ENCODE peak calls at places on chromosome 20, in eight cellular contexts. P is sigmoid colon, K is suprapubic skin, E is K562, R is prostate gland, D is spleen, I is H1, U is HCT116. T is an unnamed sample.
A peak's percentile ranks its signal among the peaks of the same experiment; 100 is the strongest.

GRCh38 chr20:48769111-48769879 is 58.5 kb downstream of the PREX1 start:
- DNase-seq in P (no peak), K (peak; percentile 50), E (peak; percentile 35), R (no peak), D (peak; percentile 88), I (no peak), U (no peak), T (no peak)

GRCh38 chr20:38180781-38181180 is 15.7 kb upstream of the TGM2 start:
- DNase-seq in P (peak; percentile 13), K (no peak), E (no peak), R (no peak), D (no peak), I (no peak), U (no peak), T (no peak)

GRCh38 chr20:45174434-45175364 is at the start of gene PI3:
- DNase-seq in P (no peak), K (no peak), E (no peak), R (no peak), D (no peak), I (no peak), U (no peak), T (peak; percentile 85)

GRCh38 chr20:35575958-35576357 is 34.1 kb downstream of the ERGIC3 start:
- DNase-seq in P (no peak), K (no peak), E (no peak), R (no peak), D (no peak), I (no peak), U (no peak), T (peak; percentile 90)

GRCh38 chr20:23141450-23142161 is 55.5 kb upstream of the CD93 start:
- DNase-seq in P (peak; percentile 19), K (no peak), E (no peak), R (no peak), D (no peak), I (no peak), U (no peak), T (no peak)

GRCh38 chr20:24867556-24867955 is 81.5 kb upstream of the CST7 start:
- DNase-seq in P (no peak), K (no peak), E (no peak), R (no peak), D (no peak), I (no peak), U (no peak), T (no peak)

GRCh38 chr20:38222231-38222922 is 38.2 kb downstream of the KIAA1755 start:
- DNase-seq in P (peak; percentile 75), K (peak; percentile 76), E (peak; percentile 81), R (peak; percentile 37), D (peak; percentile 83), I (peak; percentile 96), U (peak; percentile 36), T (peak; percentile 65)

GRCh38 chr20:15895126-15895525 is 678.1 kb downstream of the KIF16B start:
- DNase-seq in P (no peak), K (no peak), E (no peak), R (no peak), D (no peak), I (no peak), U (no peak), T (no peak)

GRCh38 chr20:53220482-53221307 is 248.5 kb downstream of the TSHZ2 start:
- DNase-seq in P (no peak), K (no peak), E (no peak), R (no peak), D (no peak), I (no peak), U (no peak), T (no peak)

GRCh38 chr20:11792229-11792953 is 125.3 kb upstream of the BTBD3 start:
- DNase-seq in P (no peak), K (no peak), E (no peak), R (no peak), D (no peak), I (no peak), U (no peak), T (no peak)

GRCh38 chr20:35699914-35700624 is 864 bp downstream of the ROMO1 start:
- DNase-seq in P (peak; percentile 11), K (no peak), E (no peak), R (no peak), D (no peak), I (no peak), U (no peak), T (no peak)

GRCh38 chr20:37789408-37789807 is 95.6 kb downstream of the CTNNBL1 start:
- DNase-seq in P (no peak), K (no peak), E (no peak), R (no peak), D (no peak), I (no peak), U (no peak), T (no peak)

GRCh38 chr20:17641520-17641964 is 40.5 kb downstream of the RRBP1 start:
- DNase-seq in P (no peak), K (no peak), E (no peak), R (no peak), D (no peak), I (no peak), U (no peak), T (no peak)

GRCh38 chr20:8693709-8694108 is 375.2 kb upstream of the PLCB4 start:
- DNase-seq in P (no peak), K (no peak), E (no peak), R (no peak), D (no peak), I (no peak), U (no peak), T (no peak)

GRCh38 chr20:43728686-43729255 is 2.0 kb upstream of the GTSF1L start:
- DNase-seq in P (no peak), K (no peak), E (no peak), R (no peak), D (no peak), I (no peak), U (no peak), T (no peak)

DNA sequence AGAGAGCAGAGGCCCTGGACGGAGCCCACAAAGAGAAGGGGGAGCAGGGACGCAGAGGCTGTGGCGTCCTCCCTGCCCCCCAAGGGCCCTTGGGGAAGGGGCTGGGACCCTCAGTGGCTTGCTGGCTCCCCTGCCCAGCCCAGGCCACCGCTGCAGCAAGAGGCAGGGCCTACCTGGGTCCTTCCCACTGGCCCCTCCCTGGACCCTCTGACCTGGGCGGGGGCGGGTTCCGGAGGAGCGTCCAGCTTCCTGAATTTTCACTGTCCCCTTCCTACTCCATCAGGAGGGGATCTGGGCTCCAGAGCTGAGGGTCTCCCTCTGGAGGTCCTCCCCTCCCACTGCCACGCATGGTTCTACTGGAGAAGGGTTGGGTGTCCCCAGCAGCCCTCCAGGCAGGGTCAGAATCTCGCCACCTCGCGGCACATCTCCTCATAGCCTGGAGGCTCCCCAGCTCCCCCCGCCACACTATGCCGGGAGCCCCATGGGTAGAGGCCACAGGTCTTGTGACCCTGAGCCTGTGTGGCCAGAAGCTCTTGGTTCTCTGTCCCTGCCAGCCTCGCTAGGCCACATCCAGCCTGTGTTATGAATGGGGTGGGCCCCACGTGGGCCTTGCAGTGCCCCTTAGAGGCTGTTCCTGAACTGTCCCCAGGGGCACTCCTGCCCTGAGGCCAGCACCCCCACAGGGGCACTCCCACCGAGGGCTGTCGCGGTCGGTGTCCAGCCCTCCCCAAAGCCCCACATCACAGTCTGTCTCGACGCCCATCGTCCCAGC is 1.0 kb upstream of the SOX18 start:
- DNase-seq in P (no peak), K (no peak), E (peak; percentile 69), R (no peak), D (no peak), I (no peak), U (no peak), T (no peak)
- H3K4me1 ChIP-seq in P (peaks cover 21% of the 10 kb centered on the region), K (peaks cover 44% of the 10 kb centered on the region), E (peaks cover 86% of the 10 kb centered on the region), R (peaks cover 3% of the 10 kb centered on the region), D (peaks cover 48% of the 10 kb centered on the region), I (no peaks in the 10 kb centered on the region), U (peaks cover 22% of the 10 kb centered on the region), T (no peaks in the 10 kb centered on the region)

GRCh38 chr20:4869290-4870193 is 131.8 kb downstream of the SLC23A2 start:
- DNase-seq in P (no peak), K (no peak), E (no peak), R (peak; percentile 66), D (no peak), I (no peak), U (no peak), T (peak; percentile 20)
- TF ChIP-seq POLR2AphosphoS5 in P (no peak), K (no peak), E (no peak), R (peak; percentile 71), D (peak; percentile 27), I (no peak), U (no peak), T (peak; percentile 18)

DNA sequence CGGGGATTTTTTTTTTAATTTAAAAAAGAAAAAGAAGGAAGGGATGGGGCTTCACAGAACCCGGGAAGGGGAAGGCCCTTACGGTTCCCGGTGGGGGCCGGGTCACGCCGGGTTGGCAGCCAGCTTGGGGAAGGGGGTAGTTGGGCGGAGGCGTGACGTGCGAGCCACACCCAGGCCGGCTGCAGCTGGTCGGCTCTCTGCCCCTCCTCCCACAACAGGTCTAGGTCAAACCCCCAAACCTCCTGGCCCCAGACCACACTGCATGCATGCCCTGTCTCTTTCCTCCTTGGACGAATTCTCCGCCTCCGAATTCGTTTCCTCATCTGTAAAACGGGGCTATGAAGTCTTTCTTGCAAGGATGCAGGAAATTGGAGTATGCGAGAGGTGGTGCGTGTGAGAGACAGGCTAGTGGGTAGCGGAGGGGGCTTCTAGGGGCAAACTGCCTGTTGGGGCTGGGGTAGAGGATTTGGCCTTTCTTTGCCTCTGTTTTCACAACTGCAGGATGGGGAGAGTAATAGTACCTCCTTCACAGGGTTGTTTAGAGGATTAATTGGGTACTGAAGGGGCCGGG is 835 bp downstream of the HCK start:
- DNase-seq in P (peak; percentile 80), K (peak; percentile 75), E (no peak), R (no peak), D (peak; percentile 96), I (peak; percentile 70), U (no peak), T (peak; percentile 55)
- TF ChIP-seq POLR2A in P (no peak), K (no peak), E (no peak), R (no peak), D (peak; percentile 14), I (no peak), U (no peak), T (no peak)

GRCh38 chr20:47263502-47264084 is 92.9 kb downstream of the ZMYND8 start:
- DNase-seq in P (peak; percentile 68), K (no peak), E (no peak), R (no peak), D (no peak), I (no peak), U (no peak), T (no peak)
- H3K4me1 ChIP-seq in P (no peaks in the 10 kb centered on the region), K (peaks cover 14% of the 10 kb centered on the region), E (no peaks in the 10 kb centered on the region), R (no peaks in the 10 kb centered on the region), D (peaks cover 35% of the 10 kb centered on the region), I (no peaks in the 10 kb centered on the region), U (peaks cover 3% of the 10 kb centered on the region), T (no peaks in the 10 kb centered on the region)

DNA sequence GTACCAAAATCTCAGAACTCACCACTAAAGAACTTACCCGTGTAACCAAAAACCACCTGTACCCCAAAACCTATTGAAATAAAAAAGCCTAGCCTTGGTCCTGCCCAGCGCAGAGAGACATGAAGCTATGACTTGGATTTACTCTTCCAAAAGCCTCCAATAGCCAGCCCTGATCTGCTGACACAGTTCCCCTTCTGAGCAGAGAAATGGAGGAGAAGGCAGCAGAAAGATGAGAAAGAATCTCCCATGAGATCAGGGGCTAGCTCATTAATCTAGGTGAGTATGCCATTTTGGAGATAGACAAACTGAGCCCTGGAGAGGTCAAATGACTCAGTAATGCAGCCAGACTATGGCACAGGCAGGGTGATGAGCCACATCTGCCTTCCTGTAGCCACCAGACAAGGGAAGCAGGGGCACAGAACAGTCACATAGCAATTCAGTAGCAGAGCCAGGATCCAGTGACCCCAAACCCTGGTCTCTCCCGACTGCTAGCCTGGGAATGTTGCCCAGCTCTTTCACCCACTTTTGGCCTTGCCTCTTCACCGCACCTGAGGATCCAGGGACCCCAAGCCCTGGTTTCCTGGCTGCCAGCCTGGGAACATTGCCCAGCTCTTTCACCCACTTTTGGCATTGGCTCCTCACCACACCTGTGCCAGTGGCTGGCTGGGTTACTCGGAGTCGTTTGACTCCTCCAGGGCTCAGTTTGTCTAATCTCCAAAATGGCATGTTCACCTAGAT is 7.2 kb upstream of the SDCBP2 start:
- DNase-seq in P (peak; percentile 43), K (peak; percentile 50), E (no peak), R (no peak), D (peak; percentile 51), I (peak; percentile 37), U (no peak), T (no peak)
- TF ChIP-seq POLR2AphosphoS5 in P (no peak), K (no peak), E (no peak), R (no peak), D (no peak), I (no peak), U (peak; percentile 25), T (no peak)